ENCODE peak calls at places on chromosomes 6 and 20, in five cellular contexts. One of them, this sample, is unnamed.
A peak's percentile ranks its signal among the peaks of the same experiment; 100 is the strongest.

GRCh38 chr6:105675715-105676397 is 273.0 kb upstream of the PREP start:
- DNase-seq in T follicular helper cell: no peak
- DNase-seq in omental fat pad: no peak
- DNase-seq in activated T-cell treated with anti-CD3 and anti-CD28 coated beads for 1 hour: no peak
- DNase-seq in HT1080: peak; percentile 94
- DNase-seq in this sample: no peak

GRCh38 chr20:23081263-23081811 is 4.8 kb downstream of the CD93 start:
- DNase-seq in T follicular helper cell: no peak
- DNase-seq in omental fat pad: no peak
- DNase-seq in activated T-cell treated with anti-CD3 and anti-CD28 coated beads for 1 hour: no peak
- DNase-seq in HT1080: no peak
- DNase-seq in this sample: no peak

GRCh38 chr6:116580198-116580597 is 8.9 kb downstream of the RWDD1 start:
- DNase-seq in T follicular helper cell: no peak
- DNase-seq in omental fat pad: no peak
- DNase-seq in activated T-cell treated with anti-CD3 and anti-CD28 coated beads for 1 hour: no peak
- DNase-seq in HT1080: no peak
- DNase-seq in this sample: no peak

GRCh38 chr20:25103526-25103925 is 21.6 kb upstream of the VSX1 start:
- DNase-seq in T follicular helper cell: no peak
- DNase-seq in omental fat pad: no peak
- DNase-seq in activated T-cell treated with anti-CD3 and anti-CD28 coated beads for 1 hour: no peak
- DNase-seq in HT1080: no peak
- DNase-seq in this sample: no peak

GRCh38 chr6:117495425-117495824 is 13.0 kb downstream of the DCBLD1 start:
- DNase-seq in T follicular helper cell: no peak
- DNase-seq in omental fat pad: no peak
- DNase-seq in activated T-cell treated with anti-CD3 and anti-CD28 coated beads for 1 hour: no peak
- DNase-seq in HT1080: no peak
- DNase-seq in this sample: no peak

GRCh38 chr6:22157233-22157632 is 139.6 kb downstream of the PRL start:
- DNase-seq in T follicular helper cell: no peak
- DNase-seq in omental fat pad: no peak
- DNase-seq in activated T-cell treated with anti-CD3 and anti-CD28 coated beads for 1 hour: no peak
- DNase-seq in HT1080: no peak
- DNase-seq in this sample: no peak

GRCh38 chr20:4894981-4895381 is 106.3 kb downstream of the SLC23A2 start:
- DNase-seq in T follicular helper cell: no peak
- DNase-seq in omental fat pad: no peak
- DNase-seq in activated T-cell treated with anti-CD3 and anti-CD28 coated beads for 1 hour: no peak
- DNase-seq in HT1080: no peak
- DNase-seq in this sample: no peak

GRCh38 chr6:56664007-56664406 is 21.3 kb upstream of the DST start:
- DNase-seq in T follicular helper cell: no peak
- DNase-seq in omental fat pad: no peak
- DNase-seq in activated T-cell treated with anti-CD3 and anti-CD28 coated beads for 1 hour: no peak
- DNase-seq in HT1080: no peak
- DNase-seq in this sample: no peak

GRCh38 chr6:18101271-18101670 is 21.2 kb downstream of the NHLRC1 start:
- DNase-seq in T follicular helper cell: no peak
- DNase-seq in omental fat pad: no peak
- DNase-seq in activated T-cell treated with anti-CD3 and anti-CD28 coated beads for 1 hour: no peak
- DNase-seq in HT1080: peak; percentile 40
- DNase-seq in this sample: no peak

GRCh38 chr20:62554898-62555641 is 79.3 kb upstream of the GATA5 start:
- DNase-seq in T follicular helper cell: no peak
- DNase-seq in omental fat pad: no peak
- DNase-seq in activated T-cell treated with anti-CD3 and anti-CD28 coated beads for 1 hour: no peak
- DNase-seq in HT1080: no peak
- DNase-seq in this sample: no peak

GRCh38 chr6:70547313-70547712 is 19.4 kb upstream of the SDHAF4 start:
- DNase-seq in T follicular helper cell: no peak
- DNase-seq in omental fat pad: no peak
- DNase-seq in activated T-cell treated with anti-CD3 and anti-CD28 coated beads for 1 hour: no peak
- DNase-seq in HT1080: peak; percentile 14
- DNase-seq in this sample: no peak

GRCh38 chr6:137724018-137724403 is 143.0 kb upstream of the TNFAIP3 start:
- DNase-seq in T follicular helper cell: no peak
- DNase-seq in omental fat pad: no peak
- DNase-seq in activated T-cell treated with anti-CD3 and anti-CD28 coated beads for 1 hour: no peak
- DNase-seq in HT1080: no peak
- DNase-seq in this sample: no peak

GRCh38 chr6:127404133-127404532 is 55.1 kb downstream of the KIAA0408 start:
- DNase-seq in T follicular helper cell: no peak
- DNase-seq in omental fat pad: no peak
- DNase-seq in activated T-cell treated with anti-CD3 and anti-CD28 coated beads for 1 hour: no peak
- DNase-seq in HT1080: no peak
- DNase-seq in this sample: no peak

GRCh38 chr6:108653864-108654402 is 93.2 kb downstream of the FOXO3 start:
- DNase-seq in T follicular helper cell: no peak
- DNase-seq in omental fat pad: no peak
- DNase-seq in activated T-cell treated with anti-CD3 and anti-CD28 coated beads for 1 hour: no peak
- DNase-seq in HT1080: no peak
- DNase-seq in this sample: no peak

GRCh38 chr20:40422665-40423064 is 266.4 kb downstream of the MAFB start:
- DNase-seq in T follicular helper cell: no peak
- DNase-seq in omental fat pad: no peak
- DNase-seq in activated T-cell treated with anti-CD3 and anti-CD28 coated beads for 1 hour: no peak
- DNase-seq in HT1080: no peak
- DNase-seq in this sample: no peak

GRCh38 chr6:56649782-56650181 is 7.1 kb upstream of the DST start:
- DNase-seq in T follicular helper cell: no peak
- DNase-seq in omental fat pad: no peak
- DNase-seq in activated T-cell treated with anti-CD3 and anti-CD28 coated beads for 1 hour: no peak
- DNase-seq in HT1080: peak; percentile 58
- DNase-seq in this sample: no peak

GRCh38 chr6:162964703-162965140 is 236.9 kb downstream of the PACRG start:
- DNase-seq in T follicular helper cell: no peak
- DNase-seq in omental fat pad: no peak
- DNase-seq in activated T-cell treated with anti-CD3 and anti-CD28 coated beads for 1 hour: no peak
- DNase-seq in HT1080: peak; percentile 99
- DNase-seq in this sample: no peak

GRCh38 chr6:53281518-53282215 is 67.1 kb downstream of the ELOVL5 start:
- DNase-seq in T follicular helper cell: no peak
- DNase-seq in omental fat pad: no peak
- DNase-seq in activated T-cell treated with anti-CD3 and anti-CD28 coated beads for 1 hour: no peak
- DNase-seq in HT1080: no peak
- DNase-seq in this sample: no peak

GRCh38 chr6:36025260-36025931 is 955 bp upstream of the SLC26A8 start:
- DNase-seq in T follicular helper cell: no peak
- DNase-seq in omental fat pad: no peak
- DNase-seq in activated T-cell treated with anti-CD3 and anti-CD28 coated beads for 1 hour: no peak
- DNase-seq in HT1080: no peak
- DNase-seq in this sample: no peak

GRCh38 chr6:37310980-37311379 is 42.8 kb upstream of the RNF8 start:
- DNase-seq in T follicular helper cell: no peak
- DNase-seq in omental fat pad: no peak
- DNase-seq in activated T-cell treated with anti-CD3 and anti-CD28 coated beads for 1 hour: no peak
- DNase-seq in HT1080: no peak
- DNase-seq in this sample: no peak

GRCh38 chr6:33710296-33711121 is 991 bp downstream of the UQCC2 start:
- DNase-seq in T follicular helper cell: no peak
- DNase-seq in omental fat pad: no peak
- DNase-seq in activated T-cell treated with anti-CD3 and anti-CD28 coated beads for 1 hour: no peak
- DNase-seq in HT1080: no peak
- DNase-seq in this sample: no peak

GRCh38 chr6:14747881-14748520 is 497.9 kb upstream of the JARID2 start:
- DNase-seq in T follicular helper cell: no peak
- DNase-seq in omental fat pad: no peak
- DNase-seq in activated T-cell treated with anti-CD3 and anti-CD28 coated beads for 1 hour: no peak
- DNase-seq in HT1080: no peak
- DNase-seq in this sample: no peak

GRCh38 chr20:13286600-13286999 is 65.5 kb downstream of the ISM1 start:
- DNase-seq in T follicular helper cell: no peak
- DNase-seq in omental fat pad: no peak
- DNase-seq in activated T-cell treated with anti-CD3 and anti-CD28 coated beads for 1 hour: no peak
- DNase-seq in HT1080: no peak
- DNase-seq in this sample: no peak

GRCh38 chr6:41430875-41431274 is 95.5 kb downstream of the NCR2 start:
- DNase-seq in T follicular helper cell: no peak
- DNase-seq in omental fat pad: no peak
- DNase-seq in activated T-cell treated with anti-CD3 and anti-CD28 coated beads for 1 hour: no peak
- DNase-seq in HT1080: peak; percentile 50
- DNase-seq in this sample: no peak

GRCh38 chr20:44295995-44296394 is 15.0 kb downstream of the FITM2 start:
- DNase-seq in T follicular helper cell: no peak
- DNase-seq in omental fat pad: no peak
- DNase-seq in activated T-cell treated with anti-CD3 and anti-CD28 coated beads for 1 hour: no peak
- DNase-seq in HT1080: no peak
- DNase-seq in this sample: no peak

GRCh38 chr6:18823782-18824386 is 436.7 kb downstream of the RNF144B start:
- DNase-seq in T follicular helper cell: no peak
- DNase-seq in omental fat pad: no peak
- DNase-seq in activated T-cell treated with anti-CD3 and anti-CD28 coated beads for 1 hour: no peak
- DNase-seq in HT1080: peak; percentile 32
- DNase-seq in this sample: no peak